ENCODE peak calls at places on chromosomes 7 and 10, in seven cellular contexts. T, H, E, W, X, L and G are unnamed samples.

GRCh38 chr7:27095897-27096755 is at the start of gene HOXA1:
- DNase-seq in T (peak), H (peak), E (peak), W (peak), X (peak), L (peak), G (peak)

GRCh38 chr10:103492655-103493261 is 747 bp upstream of the NEURL1 start:
- DNase-seq in T (peak), H (no peak), E (no peak), W (no peak), X (no peak), L (no peak), G (no peak)

GRCh38 chr7:136386876-136387275 is 409.7 kb upstream of the MTPN start:
- DNase-seq in T (no peak), H (no peak), E (no peak), W (no peak), X (no peak), L (no peak), G (no peak)

GRCh38 chr10:62638062-62638477 is 166.4 kb upstream of the ADO start:
- DNase-seq in T (peak), H (no peak), E (no peak), W (no peak), X (no peak), L (no peak), G (no peak)

GRCh38 chr10:93703066-93703465 is 674 bp upstream of the FRA10AC1 start:
- DNase-seq in T (no peak), H (peak), E (no peak), W (no peak), X (no peak), L (no peak), G (no peak)

GRCh38 chr7:142800699-142801260 is 30.0 kb downstream of the PRSS2 start:
- DNase-seq in T (no peak), H (no peak), E (no peak), W (no peak), X (no peak), L (no peak), G (no peak)

GRCh38 chr7:8295638-8296361 is 33.8 kb upstream of the ICA1 start:
- DNase-seq in T (peak), H (peak), E (peak), W (peak), X (peak), L (peak), G (peak)

GRCh38 chr7:67738958-67739357 is 742.3 kb downstream of the TYW1 start:
- DNase-seq in T (no peak), H (no peak), E (no peak), W (peak), X (peak), L (no peak), G (no peak)

GRCh38 chr10:11440250-11441150 is 170.9 kb downstream of the USP6NL start:
- DNase-seq in T (no peak), H (no peak), E (no peak), W (no peak), X (no peak), L (no peak), G (no peak)

GRCh38 chr7:31796375-31796774 is 109.4 kb downstream of the PPP1R17 start:
- DNase-seq in T (peak), H (no peak), E (no peak), W (no peak), X (no peak), L (no peak), G (no peak)

GRCh38 chr7:37320140-37320839 is 128.4 kb downstream of the ELMO1 start:
- DNase-seq in T (no peak), H (no peak), E (no peak), W (no peak), X (peak), L (no peak), G (no peak)

GRCh38 chr7:148489678-148490077 is 100.9 kb upstream of the C7orf33 start:
- DNase-seq in T (no peak), H (no peak), E (no peak), W (no peak), X (no peak), L (no peak), G (no peak)

GRCh38 chr7:27160546-27161213 is 4.2 kb upstream of the HOXA7 start:
- DNase-seq in T (peak), H (peak), E (peak), W (no peak), X (peak), L (peak), G (no peak)

GRCh38 chr10:5575482-5576153 is 50.9 kb downstream of the CALML3 start:
- DNase-seq in T (peak), H (no peak), E (no peak), W (no peak), X (no peak), L (no peak), G (no peak)